ENCODE peak calls at places on chromosomes 11 and 22, in six cellular contexts. One of them, this sample, is unnamed.

GRCh38 chr11:61083601-61084147 is 18.6 kb upstream of the CD5 start:
- DNase-seq in DND-41: no peak
- DNase-seq in breast epithelium: no peak
- DNase-seq in left lung: peak; percentile 35
- DNase-seq in fibroblast of lung: no peak
- DNase-seq in BJ: no peak
- DNase-seq in this sample: no peak

GRCh38 chr22:21902296-21903087 is 35.0 kb upstream of the MAPK1 start:
- DNase-seq in DND-41: no peak
- DNase-seq in breast epithelium: peak; percentile 9
- DNase-seq in left lung: no peak
- DNase-seq in fibroblast of lung: no peak
- DNase-seq in BJ: no peak
- DNase-seq in this sample: no peak

GRCh38 chr11:63882555-63883242 is 34.3 kb downstream of the RCOR2 start:
- DNase-seq in DND-41: peak; percentile 30
- DNase-seq in breast epithelium: no peak
- DNase-seq in left lung: peak; percentile 82
- DNase-seq in fibroblast of lung: no peak
- DNase-seq in BJ: no peak
- DNase-seq in this sample: no peak

GRCh38 chr22:23216331-23217170 is 36.2 kb downstream of the BCR start:
- DNase-seq in DND-41: peak; percentile 87
- DNase-seq in breast epithelium: no peak
- DNase-seq in left lung: no peak
- DNase-seq in fibroblast of lung: no peak
- DNase-seq in BJ: no peak
- DNase-seq in this sample: no peak

GRCh38 chr22:49326558-49326957 is 501.1 kb downstream of the BRD1 start:
- DNase-seq in DND-41: no peak
- DNase-seq in breast epithelium: peak; percentile 40
- DNase-seq in left lung: no peak
- DNase-seq in fibroblast of lung: no peak
- DNase-seq in BJ: no peak
- DNase-seq in this sample: no peak

GRCh38 chr11:120714448-120714847 is 202.9 kb downstream of the GRIK4 start:
- DNase-seq in DND-41: no peak
- DNase-seq in breast epithelium: no peak
- DNase-seq in left lung: no peak
- DNase-seq in fibroblast of lung: peak; percentile 18
- DNase-seq in BJ: no peak
- DNase-seq in this sample: no peak

GRCh38 chr11:125532668-125533067 is 36.6 kb upstream of the FEZ1 start:
- DNase-seq in DND-41: no peak
- DNase-seq in breast epithelium: no peak
- DNase-seq in left lung: no peak
- DNase-seq in fibroblast of lung: no peak
- DNase-seq in BJ: no peak
- DNase-seq in this sample: no peak

GRCh38 chr11:65583589-65583988 is 7.7 kb downstream of the EHBP1L1 start:
- DNase-seq in DND-41: no peak
- DNase-seq in breast epithelium: no peak
- DNase-seq in left lung: no peak
- DNase-seq in fibroblast of lung: no peak
- DNase-seq in BJ: no peak
- DNase-seq in this sample: no peak

GRCh38 chr11:134743809-134744195 is 331.8 kb upstream of the B3GAT1 start:
- DNase-seq in DND-41: no peak
- DNase-seq in breast epithelium: no peak
- DNase-seq in left lung: no peak
- DNase-seq in fibroblast of lung: no peak
- DNase-seq in BJ: no peak
- DNase-seq in this sample: no peak

GRCh38 chr22:30212363-30212995 is 34.1 kb downstream of the LIF start:
- DNase-seq in DND-41: no peak
- DNase-seq in breast epithelium: peak; percentile 86
- DNase-seq in left lung: peak; percentile 90
- DNase-seq in fibroblast of lung: peak; percentile 90
- DNase-seq in BJ: peak; percentile 75
- DNase-seq in this sample: peak; percentile 91

GRCh38 chr11:120834686-120835225 is 189.1 kb upstream of the TBCEL start:
- DNase-seq in DND-41: no peak
- DNase-seq in breast epithelium: no peak
- DNase-seq in left lung: no peak
- DNase-seq in fibroblast of lung: no peak
- DNase-seq in BJ: no peak
- DNase-seq in this sample: no peak

GRCh38 chr11:124825876-124826275 is 25.7 kb upstream of the MSANTD2 start:
- DNase-seq in DND-41: no peak
- DNase-seq in breast epithelium: no peak
- DNase-seq in left lung: no peak
- DNase-seq in fibroblast of lung: no peak
- DNase-seq in BJ: no peak
- DNase-seq in this sample: no peak

GRCh38 chr11:35303596-35304392 is 115.6 kb downstream of the SLC1A2 start:
- DNase-seq in DND-41: no peak
- DNase-seq in breast epithelium: no peak
- DNase-seq in left lung: no peak
- DNase-seq in fibroblast of lung: peak; percentile 98
- DNase-seq in BJ: peak; percentile 68
- DNase-seq in this sample: peak; percentile 70

GRCh38 chr22:21942407-21942895 is 10.2 kb downstream of the PPM1F start:
- DNase-seq in DND-41: no peak
- DNase-seq in breast epithelium: peak; percentile 65
- DNase-seq in left lung: peak; percentile 87
- DNase-seq in fibroblast of lung: peak; percentile 85
- DNase-seq in BJ: peak; percentile 64
- DNase-seq in this sample: peak; percentile 78

GRCh38 chr22:45975266-45976161 is 1.4 kb downstream of the WNT7B start:
- DNase-seq in DND-41: no peak
- DNase-seq in breast epithelium: no peak
- DNase-seq in left lung: peak; percentile 74
- DNase-seq in fibroblast of lung: no peak
- DNase-seq in BJ: no peak
- DNase-seq in this sample: no peak
- H3K27me3 ChIP-seq in DND-41: peaks cover 37% of the 10 kb centered on the region
- H3K27me3 ChIP-seq in breast epithelium: peaks cover 13% of the 10 kb centered on the region
- H3K27me3 ChIP-seq in left lung: peaks cover 84% of the 10 kb centered on the region
- H3K27me3 ChIP-seq in fibroblast of lung: peaks cover 61% of the 10 kb centered on the region
- H3K27me3 ChIP-seq in BJ: peaks cover 40% of the 10 kb centered on the region
- H3K27me3 ChIP-seq in this sample: peaks cover 74% of the 10 kb centered on the region

DNA sequence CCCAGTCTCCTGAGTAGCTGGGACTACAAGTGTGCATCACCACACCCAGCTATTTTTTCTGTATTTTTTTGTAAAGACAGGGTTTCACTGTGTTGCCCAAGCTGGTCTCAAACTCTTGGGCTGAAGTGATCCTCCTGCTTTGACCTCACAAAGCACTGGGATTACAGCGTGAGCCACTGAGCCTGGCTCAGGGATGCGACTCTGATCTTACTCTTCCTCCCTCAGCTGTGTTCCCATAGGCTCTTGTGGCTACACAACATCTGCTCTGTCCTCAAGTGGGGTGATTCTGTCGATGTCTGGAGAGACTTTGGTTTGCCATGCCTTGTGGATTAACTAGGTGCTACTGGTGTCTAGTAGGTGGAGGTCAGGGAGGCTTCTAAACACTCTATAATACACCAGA is 127.0 kb upstream of the SERPIND1 start:
- DNase-seq in DND-41: no peak
- DNase-seq in breast epithelium: no peak
- DNase-seq in left lung: no peak
- DNase-seq in fibroblast of lung: no peak
- DNase-seq in BJ: no peak
- DNase-seq in this sample: no peak
- H3K27me3 ChIP-seq in DND-41: peaks cover 6% of the 10 kb centered on the region
- H3K27me3 ChIP-seq in breast epithelium: no peaks in the 10 kb centered on the region
- H3K27me3 ChIP-seq in left lung: no peaks in the 10 kb centered on the region
- H3K27me3 ChIP-seq in fibroblast of lung: peaks cover 7% of the 10 kb centered on the region
- H3K27me3 ChIP-seq in BJ: peaks cover 5% of the 10 kb centered on the region
- H3K27me3 ChIP-seq in this sample: no peaks in the 10 kb centered on the region

GRCh38 chr11:2751523-2752203 is 51.9 kb upstream of the KCNQ1OT1 start:
- DNase-seq in DND-41: no peak
- DNase-seq in breast epithelium: peak; percentile 37
- DNase-seq in left lung: peak; percentile 57
- DNase-seq in fibroblast of lung: no peak
- DNase-seq in BJ: no peak
- DNase-seq in this sample: peak; percentile 59
- H3K27me3 ChIP-seq in DND-41: peaks cover 4% of the 10 kb centered on the region
- H3K27me3 ChIP-seq in breast epithelium: no peaks in the 10 kb centered on the region
- H3K27me3 ChIP-seq in left lung: no peaks in the 10 kb centered on the region
- H3K27me3 ChIP-seq in fibroblast of lung: no peaks in the 10 kb centered on the region
- H3K27me3 ChIP-seq in BJ: peaks cover 15% of the 10 kb centered on the region
- H3K27me3 ChIP-seq in this sample: no peaks in the 10 kb centered on the region

GRCh38 chr11:74010306-74010981 is 1.6 kb upstream of the UCP3 start:
- DNase-seq in DND-41: no peak
- DNase-seq in breast epithelium: no peak
- DNase-seq in left lung: no peak
- DNase-seq in fibroblast of lung: no peak
- DNase-seq in BJ: no peak
- DNase-seq in this sample: no peak

GRCh38 chr11:74012072-74012809 is 3.4 kb upstream of the UCP3 start:
- DNase-seq in DND-41: no peak
- DNase-seq in breast epithelium: no peak
- DNase-seq in left lung: no peak
- DNase-seq in fibroblast of lung: no peak
- DNase-seq in BJ: no peak
- DNase-seq in this sample: no peak

GRCh38 chr11:74011360-74012071 is 2.6 kb upstream of the UCP3 start:
- DNase-seq in DND-41: no peak
- DNase-seq in breast epithelium: no peak
- DNase-seq in left lung: no peak
- DNase-seq in fibroblast of lung: no peak
- DNase-seq in BJ: no peak
- DNase-seq in this sample: no peak

GRCh38 chr11:74014880-74015279 is 6.0 kb upstream of the UCP3 start:
- DNase-seq in DND-41: no peak
- DNase-seq in breast epithelium: no peak
- DNase-seq in left lung: no peak
- DNase-seq in fibroblast of lung: no peak
- DNase-seq in BJ: no peak
- DNase-seq in this sample: no peak

DNA sequence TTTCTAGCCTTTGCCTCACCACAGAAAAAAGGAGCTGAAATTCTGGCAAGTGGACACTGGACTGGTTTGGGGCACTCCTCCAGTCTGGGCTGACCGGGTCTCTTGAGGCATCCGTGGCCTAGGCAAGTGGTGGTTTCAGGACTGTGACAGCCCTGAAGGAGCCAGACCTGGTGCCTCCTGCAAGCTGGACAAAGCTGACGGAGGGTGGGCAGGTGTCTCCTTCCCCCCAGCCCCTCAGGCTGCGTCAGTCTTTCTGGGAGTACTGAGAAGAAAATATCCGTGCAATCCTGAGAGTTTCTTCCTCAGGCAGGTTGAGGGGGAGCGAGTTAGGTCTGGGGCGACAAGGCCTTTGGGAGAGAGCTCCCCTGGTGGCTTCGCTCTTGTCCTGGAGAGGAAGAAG is 4.3 kb upstream of the UCP3 start:
- DNase-seq in DND-41: no peak
- DNase-seq in breast epithelium: no peak
- DNase-seq in left lung: peak; percentile 28
- DNase-seq in fibroblast of lung: no peak
- DNase-seq in BJ: no peak
- DNase-seq in this sample: no peak
- H3K27me3 ChIP-seq in DND-41: no peaks in the 10 kb centered on the region
- H3K27me3 ChIP-seq in breast epithelium: no peaks in the 10 kb centered on the region
- H3K27me3 ChIP-seq in left lung: no peaks in the 10 kb centered on the region
- H3K27me3 ChIP-seq in fibroblast of lung: no peaks in the 10 kb centered on the region
- H3K27me3 ChIP-seq in BJ: no peaks in the 10 kb centered on the region
- H3K27me3 ChIP-seq in this sample: no peaks in the 10 kb centered on the region

DNA sequence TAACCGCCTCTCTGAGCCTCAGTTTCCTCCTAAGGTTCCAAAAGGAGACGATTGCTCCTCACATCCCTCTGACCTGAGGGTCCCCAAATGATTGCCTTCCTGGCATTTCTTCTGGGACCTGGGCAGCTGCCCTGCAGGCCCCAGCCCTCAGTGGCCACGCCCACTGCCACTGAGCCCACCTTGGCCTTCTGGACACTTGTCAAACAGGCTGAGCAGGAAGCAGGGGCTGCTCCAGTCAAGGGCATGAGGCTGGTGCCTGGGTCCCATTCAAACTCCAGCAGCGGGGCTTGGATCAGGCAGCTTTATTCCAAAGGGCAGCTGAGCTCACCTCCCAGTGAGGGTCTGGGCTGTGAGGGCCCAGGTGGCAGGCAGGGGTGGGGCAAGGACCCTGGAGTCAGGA is 13.6 kb downstream of the KCTD17 start:
- DNase-seq in DND-41: no peak
- DNase-seq in breast epithelium: no peak
- DNase-seq in left lung: peak; percentile 29
- DNase-seq in fibroblast of lung: no peak
- DNase-seq in BJ: no peak
- DNase-seq in this sample: no peak
- H3K27me3 ChIP-seq in DND-41: no peaks in the 10 kb centered on the region
- H3K27me3 ChIP-seq in breast epithelium: peaks cover 2% of the 10 kb centered on the region
- H3K27me3 ChIP-seq in left lung: peaks cover 31% of the 10 kb centered on the region
- H3K27me3 ChIP-seq in fibroblast of lung: peaks cover 6% of the 10 kb centered on the region
- H3K27me3 ChIP-seq in BJ: peaks cover 18% of the 10 kb centered on the region
- H3K27me3 ChIP-seq in this sample: peaks cover 19% of the 10 kb centered on the region